ENCODE peak calls at places on chromosomes 6 and 20, in four cellular contexts. V is K562, B is HepG2, J is SK-N-SH. E is an unnamed sample.
A peak's percentile ranks its signal among the peaks of the same experiment; 100 is the strongest.

GRCh38 chr20:38001173-38001875 is 31.9 kb downstream of the TTI1 start:
- DNase-seq in V (no peak), B (no peak), J (no peak), E (no peak)

GRCh38 chr6:22892452-22892851 is 323.1 kb downstream of the HDGFL1 start:
- DNase-seq in V (no peak), B (no peak), J (no peak), E (no peak)

GRCh38 chr20:63423751-63424150 is 48.7 kb downstream of the KCNQ2 start:
- DNase-seq in V (no peak), B (no peak), J (no peak), E (no peak)

GRCh38 chr20:25632940-25633790 is 9.4 kb upstream of the NANP start:
- DNase-seq in V (no peak), B (no peak), J (no peak), E (no peak)

GRCh38 chr6:82567621-82568020 is 204.0 kb downstream of the TPBG start:
- DNase-seq in V (no peak), B (no peak), J (no peak), E (no peak)

GRCh38 chr20:19212524-19213502 is at the start of gene SLC24A3:
- DNase-seq in V (no peak), B (peak; percentile 23), J (peak; percentile 53), E (no peak)

GRCh38 chr6:24033284-24033683 is 92.7 kb upstream of the NRSN1 start:
- DNase-seq in V (no peak), B (peak; percentile 7), J (no peak), E (no peak)

GRCh38 chr6:51936536-51936935 is 150.9 kb downstream of the PKHD1 start:
- DNase-seq in V (no peak), B (no peak), J (no peak), E (no peak)

GRCh38 chr6:111734068-111734825 is 128.6 kb upstream of the TRAF3IP2 start:
- DNase-seq in V (no peak), B (no peak), J (no peak), E (no peak)

GRCh38 chr20:45621593-45621992 is 7.9 kb upstream of the WFDC10A start:
- DNase-seq in V (no peak), B (peak; percentile 66), J (no peak), E (no peak)

GRCh38 chr20:58650181-58650775 is 805 bp upstream of the STX16 start:
- DNase-seq in V (peak; percentile 29), B (no peak), J (peak; percentile 78), E (no peak)

GRCh38 chr6:32081168-32081624 is 27.9 kb downstream of the TNXB start:
- DNase-seq in V (peak; percentile 74), B (no peak), J (peak; percentile 50), E (no peak)

GRCh38 chr6:114049367-114049966 is 78.5 kb upstream of the HDAC2 start:
- DNase-seq in V (no peak), B (peak; percentile 80), J (no peak), E (no peak)

GRCh38 chr6:80477591-80478370 is 371.3 kb downstream of the BCKDHB start:
- DNase-seq in V (no peak), B (no peak), J (no peak), E (no peak)

GRCh38 chr20:48392407-48393310 is 435.1 kb downstream of the PREX1 start:
- DNase-seq in V (no peak), B (no peak), J (no peak), E (no peak)

GRCh38 chr6:57127763-57128162 is 37.8 kb downstream of the ZNF451 start:
- DNase-seq in V (no peak), B (peak; percentile 20), J (no peak), E (no peak)

GRCh38 chr6:149750136-149750609 is 632 bp downstream of the PCMT1 start:
- DNase-seq in V (peak; percentile 78), B (peak; percentile 80), J (peak; percentile 77), E (no peak)

GRCh38 chr20:5080384-5080877 is 39.3 kb downstream of the PCNA start:
- DNase-seq in V (no peak), B (no peak), J (no peak), E (peak; percentile 48)

GRCh38 chr6:17867880-17868279 is 119.6 kb downstream of the KIF13A start:
- DNase-seq in V (no peak), B (peak; percentile 27), J (peak; percentile 21), E (no peak)

GRCh38 chr20:878511-879307 is 37.4 kb downstream of the ANGPT4 start:
- DNase-seq in V (peak; percentile 54), B (no peak), J (no peak), E (no peak)

GRCh38 chr20:3164763-3165410 is 5.2 kb upstream of the FASTKD5 start:
- DNase-seq in V (no peak), B (no peak), J (no peak), E (no peak)

GRCh38 chr20:44098256-44098630 is 88.7 kb downstream of the JPH2 start:
- DNase-seq in V (no peak), B (no peak), J (no peak), E (no peak)

GRCh38 chr20:38108438-38109024 is 56.5 kb downstream of the TGM2 start:
- DNase-seq in V (no peak), B (no peak), J (peak; percentile 76), E (no peak)

GRCh38 chr6:32188381-32189081 is 1.5 kb downstream of the PBX2 start:
- DNase-seq in V (no peak), B (no peak), J (no peak), E (no peak)

GRCh38 chr6:122145741-122146240 is 253.7 kb upstream of the HSF2 start:
- DNase-seq in V (no peak), B (no peak), J (no peak), E (no peak)

GRCh38 chr20:10625641-10626040 is 48.2 kb downstream of the JAG1 start:
- DNase-seq in V (no peak), B (no peak), J (no peak), E (no peak)

GRCh38 chr6:6775074-6775473 is 186.6 kb downstream of the LY86 start:
- DNase-seq in V (no peak), B (no peak), J (no peak), E (no peak)

GRCh38 chr6:87722831-87723726 is 21.0 kb upstream of the AKIRIN2 start:
- DNase-seq in V (peak; percentile 74), B (peak; percentile 92), J (no peak), E (peak; percentile 77)

GRCh38 chr20:60102665-60103210 is 144.5 kb downstream of the CDH26 start:
- DNase-seq in V (no peak), B (no peak), J (no peak), E (no peak)

GRCh38 chr6:163771180-163771579 is 356.7 kb downstream of the QKI start:
- DNase-seq in V (no peak), B (no peak), J (no peak), E (no peak)

GRCh38 chr20:58569211-58570125 is 54.3 kb upstream of the APCDD1L start:
- DNase-seq in V (no peak), B (no peak), J (no peak), E (no peak)

GRCh38 chr6:21295846-21296245 is 297.7 kb upstream of the SOX4 start:
- DNase-seq in V (no peak), B (no peak), J (no peak), E (no peak)

GRCh38 chr6:38169826-38170526 is 350.4 kb downstream of the ZFAND3 start:
- DNase-seq in V (no peak), B (no peak), J (no peak), E (no peak)

GRCh38 chr20:35111141-35111888 is 18.7 kb upstream of the TRPC4AP start:
- DNase-seq in V (no peak), B (no peak), J (no peak), E (no peak)

GRCh38 chr20:53655909-53656652 is 62.4 kb upstream of the ZNF217 start:
- DNase-seq in V (no peak), B (no peak), J (no peak), E (no peak)

GRCh38 chr6:170291271-170292110 is 613 bp upstream of the DLL1 start:
- DNase-seq in V (no peak), B (no peak), J (peak; percentile 59), E (no peak)
- TF ChIP-seq NFIC in V (no peak), B (no peak), J (no peak), E (no peak)

GRCh38 chr6:132065556-132065955 is 114.4 kb upstream of the CCN2 start:
- DNase-seq in V (no peak), B (no peak), J (no peak), E (no peak)

GRCh38 chr6:132063204-132063603 is 112.0 kb upstream of the CCN2 start:
- DNase-seq in V (no peak), B (no peak), J (no peak), E (no peak)

GRCh38 chr6:132062626-132063025 is 111.5 kb upstream of the CCN2 start:
- DNase-seq in V (no peak), B (no peak), J (no peak), E (no peak)

GRCh38 chr6:132061381-132061780 is 110.2 kb upstream of the CCN2 start:
- DNase-seq in V (no peak), B (no peak), J (no peak), E (no peak)

DNA sequence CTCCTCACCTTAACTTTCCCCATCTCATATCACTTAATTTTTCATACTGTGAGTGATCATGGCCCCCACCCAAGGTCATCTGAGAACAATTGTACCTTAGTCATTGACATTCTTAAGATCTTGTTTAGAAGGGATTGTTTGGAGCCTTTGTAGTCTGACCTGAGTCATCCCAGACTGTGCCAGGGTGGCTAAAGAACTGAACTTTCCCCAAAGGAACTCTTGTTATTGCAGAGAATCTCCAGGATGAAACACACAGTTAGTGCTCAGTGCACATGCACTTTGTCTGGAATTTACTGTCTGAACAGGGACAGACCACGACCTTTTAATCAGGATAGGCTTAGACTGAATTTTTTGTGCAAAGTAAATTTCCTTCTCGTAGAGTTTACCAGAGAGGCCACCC is 112.6 kb upstream of the CCN2 start:
- DNase-seq in V (no peak), B (peak; percentile 55), J (no peak), E (no peak)
- TF ChIP-seq NFIC in V (no peak), B (peak; percentile 24), J (peak; percentile 83), E (no peak)

GRCh38 chr6:132298344-132298949 is 102.8 kb downstream of the MOXD1 start:
- DNase-seq in V (peak; percentile 31), B (peak; percentile 58), J (peak; percentile 2), E (no peak)
- TF ChIP-seq NFIC in V (no peak), B (no peak), J (no peak), E (no peak)

GRCh38 chr6:13383280-13384163 is 55.2 kb upstream of the TBC1D7 start:
- DNase-seq in V (no peak), B (peak; percentile 21), J (no peak), E (peak; percentile 91)

GRCh38 chr6:13384966-13385365 is 56.6 kb upstream of the TBC1D7 start:
- DNase-seq in V (no peak), B (no peak), J (peak; percentile 66), E (no peak)

GRCh38 chr6:13378669-13379590 is 50.6 kb upstream of the TBC1D7 start:
- DNase-seq in V (no peak), B (no peak), J (no peak), E (no peak)

GRCh38 chr6:13380761-13381160 is 52.4 kb upstream of the TBC1D7 start:
- DNase-seq in V (peak; percentile 61), B (no peak), J (no peak), E (no peak)

GRCh38 chr6:13384506-13384905 is 56.2 kb upstream of the TBC1D7 start:
- DNase-seq in V (no peak), B (no peak), J (no peak), E (no peak)
- TF ChIP-seq NFIC in V (no peak), B (no peak), J (no peak), E (no peak)